ENCODE peak calls at places on chromosomes 11 and 22, in seven cellular contexts. Y is NAMALWA, V is Calu3, A is dorsolateral prefrontal cortex, F is EL, Q is NCI-H2227 treated with DMSO at 0.1 percent for 48 hours, W is fibroblast of the aortic adventitia. G is an unnamed sample.
A peak's percentile ranks its signal among the peaks of the same experiment; 100 is the strongest.

GRCh38 chr11:92969634-92970347 is at the start of gene MTNR1B:
- DNase-seq in Y (no peak), V (no peak), A (no peak), F (no peak), Q (no peak), W (no peak), G (no peak)

GRCh38 chr11:65506316-65506769 is 7.5 kb downstream of the MALAT1 start:
- DNase-seq in Y (no peak), V (no peak), A (no peak), F (no peak), Q (no peak), W (peak; percentile 69), G (peak; percentile 31)

GRCh38 chr11:92702037-92702436 is 267.4 kb upstream of the MTNR1B start:
- DNase-seq in Y (no peak), V (no peak), A (no peak), F (peak; percentile 24), Q (no peak), W (no peak), G (no peak)

GRCh38 chr11:122413677-122414076 is 241.8 kb upstream of the UBASH3B start:
- DNase-seq in Y (no peak), V (no peak), A (no peak), F (no peak), Q (no peak), W (no peak), G (no peak)

GRCh38 chr11:1073261-1073724 is 1.4 kb upstream of the MUC2 start:
- DNase-seq in Y (no peak), V (peak; percentile 88), A (peak; percentile 30), F (peak; percentile 20), Q (no peak), W (peak; percentile 68), G (peak; percentile 53)

GRCh38 chr22:42365942-42366660 is 66.1 kb downstream of the NFAM1 start:
- DNase-seq in Y (no peak), V (no peak), A (no peak), F (no peak), Q (no peak), W (no peak), G (no peak)

GRCh38 chr11:105045897-105046296 is 762 bp upstream of the CARD16 start:
- DNase-seq in Y (no peak), V (no peak), A (no peak), F (no peak), Q (no peak), W (peak; percentile 46), G (no peak)

GRCh38 chr11:34454308-34455032 is 15.7 kb downstream of the CAT start:
- DNase-seq in Y (no peak), V (no peak), A (no peak), F (no peak), Q (no peak), W (no peak), G (no peak)

GRCh38 chr11:100863080-100863581 is 176.0 kb downstream of the ARHGAP42 start:
- DNase-seq in Y (peak; percentile 12), V (no peak), A (no peak), F (peak; percentile 24), Q (no peak), W (peak; percentile 93), G (peak; percentile 2)

G was measured in SW480.